ENCODE peak calls at places on chromosomes 16 and 17, in five cellular contexts. O is transverse colon, I is H1, G is spleen, N is stomach. H is an unnamed sample.

GRCh38 chr17:49798182-49798581 is 9.7 kb downstream of the KAT7 start:
- DNase-seq in O (no peak), I (no peak), G (no peak), N (no peak), H (no peak)

GRCh38 chr17:15261818-15262290 is 3.3 kb downstream of the PMP22 start:
- DNase-seq in O (peak), I (peak), G (no peak), N (no peak), H (no peak)

GRCh38 chr16:85557976-85558589 is 55.0 kb upstream of the GSE1 start:
- DNase-seq in O (peak), I (peak), G (no peak), N (peak), H (no peak)

GRCh38 chr17:27340990-27341595 is 47.2 kb downstream of the WSB1 start:
- DNase-seq in O (no peak), I (no peak), G (no peak), N (no peak), H (no peak)

GRCh38 chr16:49505556-49505955 is 132.0 kb downstream of the C16orf78 start:
- DNase-seq in O (no peak), I (no peak), G (peak), N (no peak), H (no peak)

GRCh38 chr17:34081269-34081668 is 173.8 kb upstream of the CCL2 start:
- DNase-seq in O (no peak), I (peak), G (no peak), N (no peak), H (no peak)

GRCh38 chr16:83328936-83329335 is 478.8 kb upstream of the HSBP1 start:
- DNase-seq in O (no peak), I (no peak), G (no peak), N (no peak), H (no peak)

GRCh38 chr17:49969134-49969759 is at the start of gene DLX4:
- DNase-seq in O (no peak), I (peak), G (no peak), N (no peak), H (no peak)

GRCh38 chr17:41278176-41278955 is 2.9 kb downstream of the KRTAP9-7 start:
- DNase-seq in O (no peak), I (no peak), G (no peak), N (no peak), H (no peak)

GRCh38 chr17:45631941-45632340 is 141.4 kb upstream of the PLEKHM1 start:
- DNase-seq in O (no peak), I (no peak), G (no peak), N (no peak), H (no peak)

GRCh38 chr16:72428611-72429376 is 256.8 kb upstream of the PMFBP1 start:
- DNase-seq in O (no peak), I (no peak), G (no peak), N (no peak), H (no peak)

GRCh38 chr16:15856901-15857778 is at the start of gene MYH11:
- DNase-seq in O (peak), I (peak), G (no peak), N (no peak), H (no peak)

GRCh38 chr16:2089676-2090480 is 42.1 kb downstream of the TSC2 start:
- DNase-seq in O (no peak), I (no peak), G (peak), N (no peak), H (no peak)

GRCh38 chr17:37315601-37316000 is 60.2 kb upstream of the C17orf78 start:
- DNase-seq in O (no peak), I (no peak), G (no peak), N (no peak), H (no peak)

GRCh38 chr16:89323120-89323960 is 105.8 kb downstream of the ZNF778 start:
- DNase-seq in O (no peak), I (no peak), G (peak), N (no peak), H (no peak)

GRCh38 chr16:75195811-75196790 is 10.9 kb downstream of the CTRB2 start:
- DNase-seq in O (no peak), I (no peak), G (peak), N (peak), H (no peak)

GRCh38 chr16:3876695-3877094 is 3.8 kb downstream of the CREBBP start:
- DNase-seq in O (no peak), I (no peak), G (no peak), N (no peak), H (no peak)

GRCh38 chr17:68431661-68432071 is 25.6 kb downstream of the WIPI1 start:
- DNase-seq in O (no peak), I (peak), G (peak), N (no peak), H (no peak)

GRCh38 chr17:72361892-72362291 is 241.1 kb downstream of the SOX9 start:
- DNase-seq in O (no peak), I (no peak), G (no peak), N (no peak), H (no peak)

GRCh38 chr17:70414275-70414674 is 244.9 kb downstream of the KCNJ2 start:
- DNase-seq in O (no peak), I (no peak), G (no peak), N (no peak), H (no peak)

GRCh38 chr17:4933646-4934045 is 1.6 kb downstream of the GP1BA start:
- DNase-seq in O (no peak), I (no peak), G (no peak), N (no peak), H (no peak)

GRCh38 chr16:813204-813915 is 12.8 kb upstream of the GNG13 start:
- DNase-seq in O (peak), I (peak), G (no peak), N (no peak), H (no peak)

GRCh38 chr17:8138366-8138671 is 13.9 kb downstream of the PER1 start:
- DNase-seq in O (no peak), I (no peak), G (no peak), N (no peak), H (no peak)

GRCh38 chr16:72910875-72911274 is 137.1 kb downstream of the ZFHX3 start:
- DNase-seq in O (no peak), I (no peak), G (peak), N (no peak), H (no peak)

GRCh38 chr17:19386974-19387920 is at the start of gene MFAP4:
- DNase-seq in O (peak), I (peak), G (peak), N (no peak), H (no peak)

GRCh38 chr16:49556252-49557069 is 182.9 kb downstream of the C16orf78 start:
- DNase-seq in O (no peak), I (no peak), G (peak), N (no peak), H (no peak)

GRCh38 chr16:81610936-81611335 is 166.3 kb downstream of the CMIP start:
- DNase-seq in O (no peak), I (no peak), G (no peak), N (no peak), H (no peak)

GRCh38 chr16:81609323-81609892 is 164.8 kb downstream of the CMIP start:
- DNase-seq in O (no peak), I (no peak), G (no peak), N (no peak), H (no peak)

GRCh38 chr16:81611721-81612120 is 167.1 kb downstream of the CMIP start:
- DNase-seq in O (no peak), I (no peak), G (no peak), N (no peak), H (no peak)

GRCh38 chr16:81608515-81609209 is 164.1 kb downstream of the CMIP start:
- DNase-seq in O (no peak), I (no peak), G (no peak), N (no peak), H (no peak)

GRCh38 chr16:81610144-81610842 is 165.7 kb downstream of the CMIP start:
- DNase-seq in O (peak), I (no peak), G (no peak), N (peak), H (no peak)
- TF ChIP-seq POLR2AphosphoS5 in O (peak), I (no peak), G (peak), N (peak), H (no peak)

DNA sequence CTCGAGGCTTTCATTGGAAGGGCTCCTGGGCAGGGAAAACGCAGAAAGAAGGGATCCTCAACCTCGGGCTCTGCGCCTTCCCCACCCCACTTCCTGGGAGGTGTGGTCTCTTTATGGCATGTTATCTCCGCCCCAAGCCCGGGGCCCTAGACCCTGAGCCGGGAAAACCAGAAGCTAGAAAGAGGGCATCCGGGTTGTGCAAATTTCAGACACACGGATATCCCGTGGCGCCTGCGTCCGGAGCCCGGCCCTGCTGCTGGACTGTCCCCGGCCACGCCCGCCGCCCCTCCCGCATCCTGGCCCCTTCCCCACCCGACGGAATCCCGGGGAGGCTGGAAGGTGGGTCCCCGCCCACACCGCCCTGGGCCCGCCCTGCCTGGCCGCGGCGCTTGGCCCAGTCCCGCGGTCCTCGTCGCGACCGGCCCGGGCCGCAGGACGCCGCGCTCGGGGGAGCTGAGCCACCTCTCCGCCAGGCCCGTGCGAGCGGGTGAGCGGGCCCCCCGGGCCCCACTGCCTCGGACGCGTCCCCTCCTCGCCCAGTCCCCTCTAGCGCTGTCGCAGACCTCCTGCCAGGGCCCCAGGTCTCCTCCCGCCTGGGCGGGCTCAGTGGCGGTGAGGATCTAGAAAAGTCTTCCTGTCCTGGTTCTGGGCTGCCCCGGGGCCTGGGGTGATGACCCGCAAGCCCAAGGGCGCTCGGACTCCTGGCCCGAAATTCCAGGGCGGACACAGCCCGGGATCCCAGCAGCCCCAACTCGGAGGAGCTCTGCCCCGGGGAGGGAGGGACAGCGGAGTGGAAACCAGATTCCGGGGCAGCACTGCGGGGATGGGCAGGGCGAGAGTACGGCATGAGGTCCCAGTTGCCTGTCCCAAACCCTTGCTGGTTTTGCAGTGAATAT is at the start of gene SLC16A5:
- DNase-seq in O (peak), I (peak), G (peak), N (peak), H (no peak)
- TF ChIP-seq POLR2AphosphoS5 in O (peak), I (peak), G (peak), N (peak), H (no peak)

GRCh38 chr16:69320731-69321073 is 9.6 kb downstream of the VPS4A start:
- DNase-seq in O (no peak), I (no peak), G (peak), N (no peak), H (no peak)

GRCh38 chr16:69319826-69320730 is 8.9 kb downstream of the VPS4A start:
- DNase-seq in O (no peak), I (no peak), G (peak), N (no peak), H (no peak)

GRCh38 chr16:69319381-69319780 is 8.2 kb downstream of the VPS4A start:
- DNase-seq in O (no peak), I (no peak), G (no peak), N (no peak), H (no peak)

GRCh38 chr16:69318177-69318910 is 7.2 kb downstream of the VPS4A start:
- DNase-seq in O (no peak), I (no peak), G (no peak), N (no peak), H (no peak)

GRCh38 chr16:69318911-69319289 is 7.8 kb downstream of the VPS4A start:
- DNase-seq in O (no peak), I (no peak), G (no peak), N (no peak), H (no peak)
- TF ChIP-seq POLR2AphosphoS5 in O (no peak), I (no peak), G (no peak), N (no peak), H (no peak)

DNA sequence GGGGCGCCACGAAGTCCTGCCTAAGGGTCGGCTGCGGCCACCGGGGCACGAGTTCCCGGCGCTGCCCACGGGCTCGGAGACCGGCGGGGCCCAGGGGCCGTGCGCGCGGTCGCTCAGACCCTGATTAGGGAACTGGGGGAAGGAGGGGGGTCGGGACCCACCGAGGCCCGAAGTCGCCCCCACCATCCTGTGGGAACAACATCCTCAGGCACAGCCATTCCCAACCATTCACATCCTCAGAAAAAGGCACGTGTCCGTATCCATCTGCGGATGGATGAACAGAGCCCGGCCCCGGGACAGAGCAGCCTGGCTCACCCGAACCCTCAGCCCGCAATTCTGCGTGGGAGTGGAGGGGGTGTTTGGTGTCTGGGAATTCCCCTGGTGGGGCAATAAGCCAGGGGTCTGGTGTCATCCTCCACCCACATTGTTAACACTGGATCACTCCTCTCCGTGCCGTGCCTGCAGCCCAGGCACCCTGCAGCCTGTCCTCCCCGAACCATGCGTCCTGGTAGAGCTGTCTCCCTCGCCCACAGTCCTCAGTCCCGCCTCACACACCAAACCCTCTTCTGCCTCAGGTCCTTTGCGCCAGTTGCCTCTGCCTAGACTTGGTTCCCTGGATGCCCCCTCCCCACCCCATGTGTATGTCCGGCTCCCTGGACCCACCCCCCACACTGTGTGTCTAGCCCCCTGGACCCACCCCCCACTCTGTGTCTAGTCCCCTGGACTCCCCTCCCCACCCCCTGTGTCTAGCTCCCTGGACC is 789 bp upstream of the CCDC57 start:
- DNase-seq in O (peak), I (peak), G (peak), N (no peak), H (no peak)
- TF ChIP-seq POLR2AphosphoS5 in O (no peak), I (no peak), G (no peak), N (no peak), H (no peak)

DNA sequence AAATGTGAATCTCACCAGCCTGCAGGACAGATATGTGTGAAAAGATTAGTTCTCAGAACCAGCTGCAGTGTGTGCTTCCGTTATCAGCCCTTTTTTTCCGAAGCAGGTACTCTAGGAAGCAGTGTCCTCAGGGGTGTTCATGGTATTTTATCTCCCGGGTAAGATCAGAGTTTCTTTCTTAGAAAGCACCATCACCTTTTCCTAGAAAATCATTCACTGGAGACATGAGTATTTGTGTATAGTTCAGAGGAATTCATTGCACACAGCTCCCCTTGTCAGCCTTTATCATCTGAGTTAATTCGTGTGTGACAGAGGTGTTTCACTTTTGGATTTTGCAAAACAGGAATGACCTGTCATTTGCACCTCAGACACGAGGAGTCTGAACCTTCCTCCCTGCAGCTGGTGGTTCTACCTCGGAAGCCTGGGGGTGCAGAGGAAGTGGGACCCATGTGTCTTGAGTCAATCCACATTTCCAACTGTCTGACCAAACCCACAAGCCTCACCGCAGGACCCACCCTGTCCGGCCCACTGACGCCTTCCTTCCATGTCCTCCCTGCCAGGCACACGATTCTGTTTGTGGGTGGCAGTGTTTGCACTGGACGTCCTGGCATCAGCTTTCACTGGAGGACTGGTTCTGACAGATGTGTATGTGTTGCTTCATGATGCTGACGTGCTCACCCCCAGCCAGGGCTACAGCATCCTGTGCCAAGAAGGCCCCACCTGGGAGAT is 107.9 kb downstream of the CLEC16A start:
- DNase-seq in O (peak), I (no peak), G (no peak), N (no peak), H (peak)
- TF ChIP-seq POLR2AphosphoS5 in O (no peak), I (no peak), G (peak), N (no peak), H (no peak)

H was measured in GM12878.